ENCODE peak calls at places on chromosomes 11 and 22, in seven cellular contexts. B is stomach, Z is natural killer cell, K is uterus, Y is AG09309, M is upper lobe of right lung, A is A549. S is an unnamed sample.

GRCh38 chr11:2325719-2326118 is 23.9 kb downstream of the TSPAN32 start:
- DNase-seq in B (no peak), Z (no peak), K (no peak), Y (no peak), M (peak), A (no peak), S (no peak)

GRCh38 chr11:17978553-17979287 is 34.1 kb downstream of the SERGEF start:
- DNase-seq in B (peak), Z (no peak), K (peak), Y (no peak), M (no peak), A (peak), S (no peak)

GRCh38 chr11:18956630-18957029 is 17.4 kb upstream of the MRGPRX1 start:
- DNase-seq in B (no peak), Z (no peak), K (no peak), Y (no peak), M (no peak), A (no peak), S (no peak)

GRCh38 chr11:122556605-122557004 is 98.9 kb upstream of the UBASH3B start:
- DNase-seq in B (no peak), Z (no peak), K (no peak), Y (no peak), M (peak), A (no peak), S (no peak)

GRCh38 chr11:90722552-90723190 is 499.8 kb upstream of the CHORDC1 start:
- DNase-seq in B (no peak), Z (no peak), K (no peak), Y (no peak), M (no peak), A (no peak), S (no peak)

GRCh38 chr11:67420646-67421420 is 5.4 kb downstream of the CARNS1 start:
- DNase-seq in B (peak), Z (peak), K (peak), Y (peak), M (peak), A (peak), S (peak)

GRCh38 chr11:76694664-76695063 is 24.1 kb upstream of the LRRC32 start:
- DNase-seq in B (no peak), Z (no peak), K (no peak), Y (peak), M (no peak), A (no peak), S (no peak)

GRCh38 chr11:128927108-128927461 is 15.6 kb downstream of the TP53AIP1 start:
- DNase-seq in B (no peak), Z (no peak), K (no peak), Y (no peak), M (no peak), A (no peak), S (no peak)

GRCh38 chr11:64181506-64182411 is 4.2 kb upstream of the STIP1 start:
- DNase-seq in B (peak), Z (no peak), K (peak), Y (peak), M (peak), A (peak), S (peak)

GRCh38 chr11:129731316-129731715 is 84.3 kb upstream of the TMEM45B start:
- DNase-seq in B (no peak), Z (no peak), K (no peak), Y (no peak), M (no peak), A (no peak), S (no peak)

GRCh38 chr11:65857500-65858353 is at the start of gene CFL1:
- DNase-seq in B (peak), Z (peak), K (peak), Y (peak), M (peak), A (peak), S (peak)

GRCh38 chr11:65855927-65856363 is 2.0 kb downstream of the CFL1 start:
- DNase-seq in B (no peak), Z (no peak), K (no peak), Y (no peak), M (peak), A (no peak), S (no peak)

GRCh38 chr11:65854871-65855837 is 2.8 kb downstream of the CFL1 start:
- DNase-seq in B (no peak), Z (no peak), K (no peak), Y (no peak), M (peak), A (no peak), S (no peak)

GRCh38 chr11:65858354-65859133 is 564 bp upstream of the CFL1 start:
- DNase-seq in B (no peak), Z (peak), K (no peak), Y (no peak), M (no peak), A (no peak), S (no peak)

GRCh38 chr11:65856689-65857499 is 1.1 kb downstream of the CFL1 start:
- DNase-seq in B (peak), Z (peak), K (peak), Y (no peak), M (peak), A (no peak), S (peak)
- TF ChIP-seq CTCF in B (no peak), Z (no peak), K (no peak), Y (no peak), M (no peak), A (no peak), S (no peak)

DNA sequence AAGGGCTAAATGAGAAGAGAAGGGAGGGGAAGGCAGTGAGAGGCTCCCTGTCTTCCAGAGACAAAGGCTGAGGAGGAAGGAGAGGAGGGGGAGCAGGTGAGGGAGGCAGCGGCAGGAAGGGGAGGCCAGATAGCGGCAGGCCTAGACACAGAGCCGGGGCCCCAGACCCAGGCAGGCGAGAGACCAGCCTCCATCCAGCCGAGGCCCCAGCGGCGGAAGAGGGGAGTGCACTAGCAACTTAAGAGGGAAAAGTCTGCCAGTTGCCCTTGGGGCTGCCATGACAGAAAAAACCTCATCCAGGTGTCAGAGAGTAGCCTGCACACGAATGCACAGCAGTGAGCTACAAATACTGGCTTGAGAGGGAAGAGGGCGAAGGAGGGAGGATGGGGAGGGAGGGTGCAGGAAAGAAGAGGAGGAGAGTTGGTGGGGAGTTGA is 46.7 kb downstream of the IGLL1 start:
- DNase-seq in B (no peak), Z (no peak), K (no peak), Y (no peak), M (peak), A (peak), S (no peak)
- TF ChIP-seq CTCF in B (no peak), Z (peak), K (no peak), Y (peak), M (peak), A (no peak), S (no peak)

GRCh38 chr11:92152245-92152644 is 72.4 kb upstream of the FAT3 start:
- DNase-seq in B (no peak), Z (no peak), K (no peak), Y (no peak), M (no peak), A (no peak), S (no peak)
- TF ChIP-seq CTCF in B (no peak), Z (no peak), K (no peak), Y (no peak), M (no peak), A (no peak), S (no peak)

DNA sequence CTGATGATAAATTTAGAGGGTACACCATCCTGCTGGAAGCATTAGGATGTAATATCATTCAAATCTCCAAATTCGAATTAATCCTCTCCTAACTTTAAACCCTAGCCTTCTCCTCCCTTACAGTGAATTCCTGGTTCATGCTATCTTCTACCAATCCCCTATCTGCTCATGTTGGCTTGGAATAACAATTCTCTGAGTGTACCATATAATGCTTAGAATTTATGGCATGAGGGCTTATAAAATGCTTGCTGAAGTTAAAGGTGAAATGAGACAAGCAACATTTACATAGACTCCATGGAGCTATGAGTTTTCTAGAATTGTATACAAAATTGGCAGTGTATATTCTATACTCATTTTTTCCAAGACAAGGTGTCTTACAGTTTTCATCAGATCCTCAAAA is 79.3 kb downstream of the C2CD3 start:
- DNase-seq in B (no peak), Z (no peak), K (no peak), Y (no peak), M (no peak), A (no peak), S (no peak)
- TF ChIP-seq CTCF in B (no peak), Z (no peak), K (no peak), Y (no peak), M (no peak), A (no peak), S (no peak)

GRCh38 chr11:57568330-57568766 is 876 bp upstream of the UBE2L6 start:
- DNase-seq in B (no peak), Z (peak), K (peak), Y (peak), M (no peak), A (no peak), S (peak)
- TF ChIP-seq CTCF in B (peak), Z (peak), K (peak), Y (peak), M (peak), A (peak), S (no peak)

GRCh38 chr22:38292694-38293093 is 19.9 kb upstream of the TMEM184B start:
- DNase-seq in B (no peak), Z (no peak), K (no peak), Y (no peak), M (no peak), A (no peak), S (no peak)

GRCh38 chr22:38289583-38290082 is 16.8 kb upstream of the TMEM184B start:
- DNase-seq in B (no peak), Z (no peak), K (no peak), Y (no peak), M (peak), A (no peak), S (no peak)

GRCh38 chr22:38290347-38290746 is 17.5 kb upstream of the TMEM184B start:
- DNase-seq in B (no peak), Z (no peak), K (no peak), Y (no peak), M (no peak), A (no peak), S (no peak)

GRCh38 chr22:38294193-38294592 is 21.4 kb upstream of the TMEM184B start:
- DNase-seq in B (no peak), Z (no peak), K (no peak), Y (no peak), M (no peak), A (no peak), S (no peak)

GRCh38 chr22:38291201-38291777 is 18.5 kb upstream of the TMEM184B start:
- DNase-seq in B (no peak), Z (no peak), K (no peak), Y (no peak), M (no peak), A (no peak), S (no peak)
- TF ChIP-seq CTCF in B (no peak), Z (no peak), K (no peak), Y (no peak), M (no peak), A (no peak), S (no peak)

GRCh38 chr22:43244385-43244784 is 57.5 kb upstream of the TTLL12 start:
- DNase-seq in B (no peak), Z (no peak), K (no peak), Y (no peak), M (no peak), A (no peak), S (no peak)
- TF ChIP-seq CTCF in B (no peak), Z (no peak), K (no peak), Y (no peak), M (no peak), A (no peak), S (no peak)

GRCh38 chr11:34359548-34359891 is 1.7 kb upstream of the ABTB2 start:
- DNase-seq in B (no peak), Z (no peak), K (no peak), Y (no peak), M (no peak), A (no peak), S (no peak)
- TF ChIP-seq CTCF in B (no peak), Z (peak), K (peak), Y (no peak), M (peak), A (peak), S (no peak)